ENCODE peak calls at places on chromosomes 11 and 22, in six cellular contexts. C is dorsolateral prefrontal cortex, R is brain microvascular endothelial cell, V is esophagus squamous epithelium, I is mammary epithelial cell, D is heart left ventricle. K is an unnamed sample.

GRCh38 chr11:36070215-36070976 is 126.5 kb downstream of the LDLRAD3 start:
- DNase-seq in C (no peak), R (no peak), V (no peak), I (no peak), D (no peak), K (no peak)

GRCh38 chr11:126265801-126266200 is 2.9 kb downstream of the SRPRA start:
- DNase-seq in C (no peak), R (peak; percentile 13), V (no peak), I (no peak), D (no peak), K (no peak)

GRCh38 chr22:35135165-35135564 is 69.2 kb downstream of the ISX start:
- DNase-seq in C (no peak), R (no peak), V (no peak), I (no peak), D (no peak), K (no peak)

GRCh38 chr11:112013501-112014164 is 11.6 kb upstream of the DLAT start:
- DNase-seq in C (no peak), R (no peak), V (no peak), I (peak; percentile 55), D (no peak), K (peak; percentile 30)

GRCh38 chr11:84642500-84642899 is 984.6 kb downstream of the DLG2 start:
- DNase-seq in C (no peak), R (no peak), V (no peak), I (no peak), D (no peak), K (no peak)

GRCh38 chr11:109552376-109552775 is 130.4 kb downstream of the C11orf87 start:
- DNase-seq in C (no peak), R (no peak), V (no peak), I (peak; percentile 57), D (no peak), K (no peak)

GRCh38 chr22:45291061-45291930 is 6.5 kb downstream of the UPK3A start:
- DNase-seq in C (no peak), R (no peak), V (no peak), I (no peak), D (no peak), K (no peak)

GRCh38 chr11:108887436-108888238 is 222.8 kb downstream of the DDX10 start:
- DNase-seq in C (no peak), R (peak; percentile 80), V (no peak), I (no peak), D (no peak), K (no peak)

GRCh38 chr11:67275606-67276409 is 9.5 kb downstream of the GRK2 start:
- DNase-seq in C (peak; percentile 38), R (no peak), V (no peak), I (no peak), D (no peak), K (no peak)
- TF ChIP-seq CTCF in C (no peak), R (no peak), V (no peak), I (no peak), D (no peak), K (no peak)

DNA sequence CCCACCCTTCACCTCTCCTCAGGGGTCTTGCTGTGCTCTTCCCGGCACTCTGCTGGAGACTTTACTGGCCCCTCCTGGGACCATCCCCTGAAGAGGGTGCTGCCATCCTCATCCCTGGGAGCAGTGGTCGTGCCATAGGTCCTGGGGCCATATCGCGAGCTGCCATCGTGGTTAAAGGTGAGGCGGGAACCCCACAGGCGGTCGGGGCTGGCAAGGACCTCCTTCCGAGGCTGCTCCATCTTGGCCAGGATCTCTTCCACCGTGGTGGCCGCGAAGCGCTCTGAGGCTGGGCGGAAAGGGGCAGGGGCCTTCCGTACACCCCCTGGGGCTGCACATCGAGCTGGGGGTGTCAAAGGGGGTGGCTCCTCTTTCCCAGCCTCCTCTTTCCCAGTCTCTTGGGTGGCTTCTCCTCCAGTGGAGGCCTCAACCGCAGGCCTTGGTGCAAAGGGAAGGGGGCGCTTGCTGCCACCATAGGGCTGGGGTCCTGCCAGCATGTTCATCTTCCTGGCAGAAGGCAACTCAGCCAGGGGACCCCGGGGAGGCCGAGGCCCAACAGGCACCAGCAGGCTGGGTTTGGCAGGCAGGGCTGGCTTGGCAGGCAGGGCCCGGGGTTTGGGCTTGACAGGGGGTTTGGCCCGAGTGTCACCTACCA is 4.6 kb downstream of the TNKS1BP1 start:
- DNase-seq in C (no peak), R (no peak), V (no peak), I (no peak), D (no peak), K (no peak)
- H3K27ac ChIP-seq in C (no peak overlapping the region), R (no peak overlapping the region), V (peak overlapping the region; percentile 99), I (no peak overlapping the region), D (peak overlapping the region; percentile 95), K (no peak overlapping the region)

GRCh38 chr22:24772493-24773220 is 1.9 kb downstream of the PIWIL3 start:
- DNase-seq in C (no peak), R (peak; percentile 16), V (no peak), I (peak; percentile 25), D (no peak), K (peak; percentile 46)
- TF ChIP-seq CTCF in C (peak; percentile 47), R (peak; percentile 84), V (no peak), I (peak; percentile 67), D (peak; percentile 31), K (peak; percentile 60)

GRCh38 chr22:27752771-27753170 is 48.8 kb downstream of the MN1 start:
- DNase-seq in C (no peak), R (peak; percentile 11), V (no peak), I (peak; percentile 93), D (peak; percentile 65), K (peak; percentile 34)
- H3K27ac ChIP-seq in C (no peak overlapping the region), R (no peak overlapping the region), V (peak overlapping the region; percentile 66), I (peak overlapping the region; percentile 68), D (peak overlapping the region; percentile 43), K (no peak overlapping the region)

K was measured in hepatocyte.